ENCODE peak calls at places on chromosomes 12 and 14, in nine cellular contexts. D, I, O, A, Q, R, P, M and X are unnamed samples.

GRCh38 chr12:32535260-32535999 is 136.1 kb downstream of the FGD4 start:
- DNase-seq in D (peak; percentile 76), I (peak; percentile 20), O (peak; percentile 23), A (no peak), Q (no peak), R (peak; percentile 68), P (no peak), M (no peak), X (no peak)

GRCh38 chr14:24347140-24347539 is 7.3 kb upstream of the RIPK3 start:
- DNase-seq in D (no peak), I (no peak), O (no peak), A (no peak), Q (no peak), R (no peak), P (no peak), M (no peak), X (no peak)

GRCh38 chr12:15603461-15604085 is 185.6 kb downstream of the EPS8 start:
- DNase-seq in D (no peak), I (no peak), O (no peak), A (no peak), Q (no peak), R (no peak), P (no peak), M (no peak), X (no peak)

GRCh38 chr14:51604078-51604477 is 47.6 kb upstream of the FRMD6 start:
- DNase-seq in D (peak; percentile 83), I (peak; percentile 34), O (no peak), A (no peak), Q (no peak), R (peak; percentile 94), P (no peak), M (no peak), X (no peak)

GRCh38 chr12:66144796-66145754 is 14.5 kb upstream of the LLPH start:
- DNase-seq in D (peak; percentile 79), I (peak; percentile 38), O (no peak), A (no peak), Q (no peak), R (peak; percentile 90), P (no peak), M (no peak), X (peak; percentile 54)

GRCh38 chr14:55104051-55104954 is 24.7 kb upstream of the LGALS3 start:
- DNase-seq in D (no peak), I (no peak), O (no peak), A (no peak), Q (no peak), R (peak; percentile 32), P (no peak), M (no peak), X (no peak)

GRCh38 chr14:61477845-61478438 is 156.6 kb downstream of the PRKCH start:
- DNase-seq in D (peak; percentile 74), I (peak; percentile 74), O (peak; percentile 68), A (no peak), Q (no peak), R (peak; percentile 62), P (peak; percentile 18), M (no peak), X (no peak)

GRCh38 chr12:107306141-107306670 is 212.9 kb upstream of the CRY1 start:
- DNase-seq in D (no peak), I (no peak), O (no peak), A (no peak), Q (no peak), R (no peak), P (no peak), M (no peak), X (no peak)

GRCh38 chr14:35332517-35333346 is 40.5 kb downstream of the PSMA6 start:
- DNase-seq in D (peak; percentile 31), I (no peak), O (no peak), A (no peak), Q (no peak), R (peak; percentile 44), P (no peak), M (peak; percentile 41), X (no peak)

GRCh38 chr14:23094666-23095195 is at the start of gene ACIN1:
- DNase-seq in D (peak; percentile 88), I (no peak), O (no peak), A (peak; percentile 100), Q (peak; percentile 39), R (peak; percentile 91), P (no peak), M (peak; percentile 99), X (peak; percentile 74)

GRCh38 chr12:132238487-132239248 is 90.7 kb downstream of the GALNT9 start:
- DNase-seq in D (no peak), I (no peak), O (no peak), A (no peak), Q (no peak), R (no peak), P (no peak), M (no peak), X (no peak)

GRCh38 chr14:101719708-101720107 is 41.8 kb upstream of the PPP2R5C start:
- DNase-seq in D (no peak), I (no peak), O (no peak), A (no peak), Q (no peak), R (no peak), P (no peak), M (no peak), X (no peak)

GRCh38 chr14:35553808-35554207 is 19.8 kb downstream of the INSM2 start:
- DNase-seq in D (no peak), I (no peak), O (no peak), A (no peak), Q (no peak), R (peak; percentile 35), P (no peak), M (no peak), X (no peak)

GRCh38 chr12:84172823-84173424 is 739.7 kb downstream of the SLC6A15 start:
- DNase-seq in D (no peak), I (no peak), O (no peak), A (no peak), Q (no peak), R (no peak), P (no peak), M (no peak), X (no peak)

GRCh38 chr12:37672655-37673260 is 643.8 kb upstream of the ALG10B start:
- DNase-seq in D (no peak), I (no peak), O (no peak), A (no peak), Q (no peak), R (peak; percentile 17), P (no peak), M (no peak), X (no peak)

GRCh38 chr14:85811340-85811739 is 281.4 kb downstream of the FLRT2 start:
- DNase-seq in D (no peak), I (no peak), O (no peak), A (no peak), Q (no peak), R (no peak), P (no peak), M (no peak), X (no peak)

GRCh38 chr12:93550748-93551611 is 21.5 kb upstream of the SOCS2 start:
- DNase-seq in D (no peak), I (no peak), O (no peak), A (no peak), Q (no peak), R (no peak), P (no peak), M (no peak), X (no peak)

GRCh38 chr12:69036533-69036932 is 103.6 kb upstream of the CPM start:
- DNase-seq in D (no peak), I (no peak), O (no peak), A (no peak), Q (no peak), R (no peak), P (no peak), M (no peak), X (no peak)

GRCh38 chr12:120239776-120240494 is 25.6 kb downstream of the PXN start:
- DNase-seq in D (no peak), I (no peak), O (no peak), A (no peak), Q (no peak), R (no peak), P (no peak), M (no peak), X (no peak)

GRCh38 chr12:131101006-131101405 is 147.3 kb downstream of the ADGRD1 start:
- DNase-seq in D (no peak), I (no peak), O (no peak), A (no peak), Q (no peak), R (no peak), P (no peak), M (no peak), X (no peak)

GRCh38 chr12:712172-712863 is 40.1 kb upstream of the WNK1 start:
- DNase-seq in D (peak; percentile 29), I (no peak), O (no peak), A (no peak), Q (no peak), R (peak; percentile 29), P (no peak), M (no peak), X (peak; percentile 81)

GRCh38 chr12:106251636-106252035 is 3.8 kb upstream of the CKAP4 start:
- DNase-seq in D (peak; percentile 11), I (peak; percentile 30), O (no peak), A (no peak), Q (no peak), R (peak; percentile 22), P (no peak), M (no peak), X (no peak)

GRCh38 chr14:44609201-44609600 is 102.1 kb upstream of the FSCB start:
- DNase-seq in D (no peak), I (no peak), O (no peak), A (no peak), Q (no peak), R (no peak), P (no peak), M (no peak), X (no peak)

GRCh38 chr12:13219320-13219719 is 22.8 kb downstream of the EMP1 start:
- DNase-seq in D (peak; percentile 22), I (no peak), O (no peak), A (no peak), Q (no peak), R (no peak), P (no peak), M (no peak), X (no peak)

GRCh38 chr12:109764123-109764522 is 50.5 kb downstream of the FAM222A start:
- DNase-seq in D (no peak), I (no peak), O (no peak), A (no peak), Q (no peak), R (no peak), P (no peak), M (no peak), X (no peak)